ENCODE peak calls at places on chromosome 1, in four cellular contexts. One of them, this sample, is unnamed.

GRCh38 chr1:110356379-110356778 is 17.2 kb downstream of the RBM15 start:
- DNase-seq in stomach: no peak
- DNase-seq in Calu3: no peak
- DNase-seq in GM03348: no peak
- DNase-seq in this sample: peak; percentile 23

GRCh38 chr1:205172729-205173366 is 38.7 kb downstream of the DSTYK start:
- DNase-seq in stomach: no peak
- DNase-seq in Calu3: no peak
- DNase-seq in GM03348: peak; percentile 88
- DNase-seq in this sample: no peak

GRCh38 chr1:85484264-85484663 is 19.3 kb upstream of the DDAH1 start:
- DNase-seq in stomach: no peak
- DNase-seq in Calu3: no peak
- DNase-seq in GM03348: no peak
- DNase-seq in this sample: no peak

GRCh38 chr1:64564891-64565290 is 95.0 kb downstream of the CACHD1 start:
- DNase-seq in stomach: no peak
- DNase-seq in Calu3: no peak
- DNase-seq in GM03348: no peak
- DNase-seq in this sample: no peak

GRCh38 chr1:111491070-111491469 is 12.4 kb downstream of the ADORA3 start:
- DNase-seq in stomach: no peak
- DNase-seq in Calu3: no peak
- DNase-seq in GM03348: no peak
- DNase-seq in this sample: no peak

GRCh38 chr1:214378492-214378891 is 97.5 kb downstream of the SMYD2 start:
- DNase-seq in stomach: no peak
- DNase-seq in Calu3: no peak
- DNase-seq in GM03348: no peak
- DNase-seq in this sample: no peak

GRCh38 chr1:232269988-232270387 is 359.9 kb downstream of the SIPA1L2 start:
- DNase-seq in stomach: no peak
- DNase-seq in Calu3: no peak
- DNase-seq in GM03348: no peak
- DNase-seq in this sample: no peak

GRCh38 chr1:87733421-87733820 is 404.7 kb downstream of the LMO4 start:
- DNase-seq in stomach: no peak
- DNase-seq in Calu3: no peak
- DNase-seq in GM03348: no peak
- DNase-seq in this sample: no peak

GRCh38 chr1:234960722-234961467 is 167.7 kb downstream of the TOMM20 start:
- DNase-seq in stomach: peak; percentile 78
- DNase-seq in Calu3: peak; percentile 83
- DNase-seq in GM03348: peak; percentile 22
- DNase-seq in this sample: no peak

This sample was measured in NCI-H2029 treated with DMSO at 0.1 percent for 48 hours.